ENCODE peak calls at places on chromosomes 1 and 21, in nine cellular contexts. One of them, this sample, is unnamed.

GRCh38 chr1:91790296-91790851 is 95.6 kb downstream of the TGFBR3 start:
- DNase-seq in AG04449: no peak
- DNase-seq in lower lobe of right lung: no peak
- DNase-seq in body of pancreas: no peak
- DNase-seq in fibroblast of the aortic adventitia: no peak
- DNase-seq in cardiac muscle cell: no peak
- DNase-seq in choroid plexus epithelial cell: no peak
- DNase-seq in lower leg skin: no peak
- DNase-seq in suprapubic skin: no peak
- DNase-seq in this sample: no peak

GRCh38 chr1:25033828-25034451 is 103.9 kb upstream of the RUNX3 start:
- DNase-seq in fibroblast of the aortic adventitia: no peak
- DNase-seq in choroid plexus epithelial cell: no peak
- DNase-seq in lower lobe of right lung: peak; percentile 80
- DNase-seq in suprapubic skin: no peak
- DNase-seq in lower leg skin: peak; percentile 28
- DNase-seq in body of pancreas: peak; percentile 72
- DNase-seq in cardiac muscle cell: no peak
- DNase-seq in AG04449: no peak
- DNase-seq in this sample: no peak

GRCh38 chr1:159010398-159010797 is 691 bp downstream of the IFI16 start:
- DNase-seq in AG04449: no peak
- DNase-seq in choroid plexus epithelial cell: no peak
- DNase-seq in suprapubic skin: no peak
- DNase-seq in cardiac muscle cell: no peak
- DNase-seq in lower leg skin: no peak
- DNase-seq in body of pancreas: no peak
- DNase-seq in lower lobe of right lung: no peak
- DNase-seq in fibroblast of the aortic adventitia: no peak
- DNase-seq in this sample: no peak

GRCh38 chr1:2650967-2651645 is 18.3 kb upstream of the MMEL1 start:
- DNase-seq in choroid plexus epithelial cell: no peak
- DNase-seq in lower lobe of right lung: peak; percentile 15
- DNase-seq in suprapubic skin: peak; percentile 40
- DNase-seq in lower leg skin: no peak
- DNase-seq in cardiac muscle cell: no peak
- DNase-seq in body of pancreas: no peak
- DNase-seq in AG04449: no peak
- DNase-seq in fibroblast of the aortic adventitia: no peak
- DNase-seq in this sample: no peak

GRCh38 chr1:183733610-183734219 is 71.2 kb upstream of the RGL1 start:
- DNase-seq in cardiac muscle cell: peak; percentile 55
- DNase-seq in body of pancreas: no peak
- DNase-seq in lower leg skin: no peak
- DNase-seq in fibroblast of the aortic adventitia: peak; percentile 29
- DNase-seq in AG04449: no peak
- DNase-seq in suprapubic skin: no peak
- DNase-seq in lower lobe of right lung: no peak
- DNase-seq in choroid plexus epithelial cell: peak; percentile 32
- DNase-seq in this sample: no peak

GRCh38 chr21:35239811-35240219 is 190.7 kb upstream of the RUNX1 start:
- DNase-seq in body of pancreas: no peak
- DNase-seq in fibroblast of the aortic adventitia: no peak
- DNase-seq in cardiac muscle cell: no peak
- DNase-seq in lower leg skin: no peak
- DNase-seq in choroid plexus epithelial cell: no peak
- DNase-seq in AG04449: no peak
- DNase-seq in suprapubic skin: no peak
- DNase-seq in lower lobe of right lung: no peak
- DNase-seq in this sample: peak; percentile 59

GRCh38 chr1:40818264-40818961 is 34.8 kb downstream of the KCNQ4 start:
- DNase-seq in body of pancreas: peak; percentile 75
- DNase-seq in AG04449: no peak
- DNase-seq in cardiac muscle cell: peak; percentile 69
- DNase-seq in lower leg skin: peak; percentile 49
- DNase-seq in choroid plexus epithelial cell: peak; percentile 19
- DNase-seq in fibroblast of the aortic adventitia: no peak
- DNase-seq in lower lobe of right lung: peak; percentile 82
- DNase-seq in suprapubic skin: peak; percentile 74
- DNase-seq in this sample: peak; percentile 7

GRCh38 chr1:203607169-203607873 is 19.3 kb upstream of the ATP2B4 start:
- DNase-seq in lower lobe of right lung: no peak
- DNase-seq in choroid plexus epithelial cell: peak; percentile 90
- DNase-seq in body of pancreas: peak; percentile 56
- DNase-seq in AG04449: peak; percentile 75
- DNase-seq in fibroblast of the aortic adventitia: peak; percentile 91
- DNase-seq in cardiac muscle cell: no peak
- DNase-seq in lower leg skin: no peak
- DNase-seq in suprapubic skin: no peak
- DNase-seq in this sample: peak; percentile 94

DNA sequence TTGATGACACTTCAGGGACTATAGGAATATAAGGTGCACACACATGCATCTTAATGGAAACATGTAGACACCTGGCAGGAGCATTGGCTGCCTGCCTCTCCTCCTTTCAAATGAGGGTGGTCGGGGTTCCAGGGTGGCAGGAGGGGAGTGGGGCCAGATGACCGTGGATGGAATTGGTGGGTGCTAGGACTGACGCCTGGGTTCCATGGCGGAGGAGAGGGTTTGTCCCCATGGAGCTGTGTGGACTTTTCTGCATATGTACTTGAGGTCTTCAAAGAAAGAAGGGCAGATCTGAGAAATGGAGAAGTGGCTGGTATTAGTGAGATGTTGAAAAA is 7.7 kb downstream of the PRRX1 start:
- DNase-seq in fibroblast of the aortic adventitia: peak; percentile 1
- DNase-seq in choroid plexus epithelial cell: no peak
- DNase-seq in cardiac muscle cell: no peak
- DNase-seq in lower leg skin: no peak
- DNase-seq in AG04449: no peak
- DNase-seq in lower lobe of right lung: no peak
- DNase-seq in body of pancreas: no peak
- DNase-seq in suprapubic skin: no peak
- DNase-seq in this sample: no peak
- TF ChIP-seq CTCF in fibroblast of the aortic adventitia: no peak
- TF ChIP-seq CTCF in choroid plexus epithelial cell: no peak
- TF ChIP-seq CTCF in cardiac muscle cell: no peak
- TF ChIP-seq CTCF in lower leg skin: no peak
- TF ChIP-seq CTCF in AG04449: no peak
- TF ChIP-seq CTCF in lower lobe of right lung: no peak
- TF ChIP-seq CTCF in body of pancreas: no peak
- TF ChIP-seq CTCF in suprapubic skin: no peak
- TF ChIP-seq CTCF in this sample: no peak

GRCh38 chr21:29296452-29296851 is 2.3 kb upstream of the BACH1 start:
- DNase-seq in cardiac muscle cell: no peak
- DNase-seq in suprapubic skin: no peak
- DNase-seq in choroid plexus epithelial cell: no peak
- DNase-seq in AG04449: no peak
- DNase-seq in lower lobe of right lung: no peak
- DNase-seq in fibroblast of the aortic adventitia: no peak
- DNase-seq in body of pancreas: no peak
- DNase-seq in lower leg skin: no peak
- DNase-seq in this sample: no peak

GRCh38 chr21:29298348-29299045 is at the start of gene BACH1:
- DNase-seq in fibroblast of the aortic adventitia: peak; percentile 87
- DNase-seq in AG04449: peak; percentile 52
- DNase-seq in lower lobe of right lung: peak; percentile 95
- DNase-seq in lower leg skin: peak; percentile 82
- DNase-seq in suprapubic skin: peak; percentile 91
- DNase-seq in cardiac muscle cell: peak; percentile 97
- DNase-seq in body of pancreas: peak; percentile 93
- DNase-seq in choroid plexus epithelial cell: peak; percentile 96
- DNase-seq in this sample: peak; percentile 86

GRCh38 chr21:29299906-29300546 is 1.3 kb downstream of the BACH1 start:
- DNase-seq in fibroblast of the aortic adventitia: peak; percentile 95
- DNase-seq in lower lobe of right lung: peak; percentile 79
- DNase-seq in cardiac muscle cell: peak; percentile 70
- DNase-seq in body of pancreas: peak; percentile 73
- DNase-seq in lower leg skin: peak; percentile 64
- DNase-seq in suprapubic skin: no peak
- DNase-seq in choroid plexus epithelial cell: peak; percentile 95
- DNase-seq in AG04449: peak; percentile 82
- DNase-seq in this sample: peak; percentile 100

GRCh38 chr21:29299046-29299905 is 554 bp downstream of the BACH1 start:
- DNase-seq in lower lobe of right lung: peak; percentile 81
- DNase-seq in choroid plexus epithelial cell: peak; percentile 69
- DNase-seq in body of pancreas: peak; percentile 66
- DNase-seq in AG04449: no peak
- DNase-seq in suprapubic skin: peak; percentile 82
- DNase-seq in cardiac muscle cell: peak; percentile 76
- DNase-seq in lower leg skin: peak; percentile 50
- DNase-seq in fibroblast of the aortic adventitia: peak; percentile 69
- DNase-seq in this sample: peak; percentile 55

DNA sequence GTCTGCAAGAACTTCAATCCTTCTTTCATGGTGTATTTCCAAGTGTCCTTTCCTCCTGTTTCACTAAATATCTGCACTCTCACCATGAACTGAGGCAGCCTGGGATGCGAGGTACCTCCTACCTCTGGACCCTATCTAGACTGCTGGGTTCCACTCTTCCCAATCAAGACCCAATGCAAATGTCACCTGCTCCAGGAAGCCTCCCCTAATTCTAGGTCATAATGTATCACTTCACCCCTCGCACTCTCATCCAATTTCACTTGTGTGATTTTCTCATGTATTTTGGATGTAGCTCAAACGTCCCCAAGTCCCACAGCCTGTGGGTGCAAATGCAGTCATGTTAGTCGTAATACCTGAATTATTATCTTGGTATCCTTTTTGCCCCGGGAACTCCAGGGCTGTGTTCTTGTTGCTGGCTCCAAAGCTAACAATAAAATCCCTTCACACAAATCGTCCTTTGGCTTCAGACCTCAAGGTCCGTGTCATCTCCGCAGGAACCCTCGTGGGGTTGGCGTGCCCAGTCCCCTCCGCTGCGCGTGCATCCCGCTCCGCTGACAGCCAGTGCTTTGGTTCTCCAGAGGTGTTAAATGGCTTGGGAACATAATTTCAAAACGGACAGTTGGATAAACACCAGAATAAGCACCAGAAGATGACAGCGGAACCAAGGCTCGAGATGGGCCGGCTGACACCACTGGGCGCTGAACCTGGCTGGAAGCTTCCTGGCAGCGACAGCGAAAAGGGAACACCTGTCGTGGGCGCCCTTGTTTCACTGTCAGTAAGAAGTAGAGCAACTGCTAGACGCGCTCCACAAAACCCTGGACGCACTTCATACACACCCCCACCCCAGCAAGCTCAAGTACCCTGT is 1.0 kb upstream of the BACH1 start:
- DNase-seq in suprapubic skin: no peak
- DNase-seq in lower leg skin: no peak
- DNase-seq in AG04449: no peak
- DNase-seq in cardiac muscle cell: no peak
- DNase-seq in lower lobe of right lung: no peak
- DNase-seq in body of pancreas: no peak
- DNase-seq in choroid plexus epithelial cell: no peak
- DNase-seq in fibroblast of the aortic adventitia: no peak
- DNase-seq in this sample: no peak
- H3K4me3 ChIP-seq in suprapubic skin: peak overlapping the region; percentile 83
- H3K4me3 ChIP-seq in lower leg skin: peak overlapping the region; percentile 14
- H3K4me3 ChIP-seq in AG04449: peak overlapping the region; percentile 96
- H3K4me3 ChIP-seq in cardiac muscle cell: peak overlapping the region; percentile 69
- H3K4me3 ChIP-seq in lower lobe of right lung: peak overlapping the region; percentile 81
- H3K4me3 ChIP-seq in body of pancreas: peak overlapping the region; percentile 87
- H3K4me3 ChIP-seq in choroid plexus epithelial cell: peak overlapping the region; percentile 56
- H3K4me3 ChIP-seq in fibroblast of the aortic adventitia: peak overlapping the region; percentile 63
- H3K4me3 ChIP-seq in this sample: peak overlapping the region; percentile 43

GRCh38 chr1:197695961-197696360 is 79.3 kb downstream of the DENND1B start:
- DNase-seq in choroid plexus epithelial cell: peak; percentile 49
- DNase-seq in fibroblast of the aortic adventitia: peak; percentile 50
- DNase-seq in body of pancreas: no peak
- DNase-seq in suprapubic skin: no peak
- DNase-seq in lower leg skin: no peak
- DNase-seq in lower lobe of right lung: no peak
- DNase-seq in cardiac muscle cell: no peak
- DNase-seq in AG04449: no peak
- DNase-seq in this sample: peak; percentile 10

GRCh38 chr1:197691816-197692215 is 83.5 kb downstream of the DENND1B start:
- DNase-seq in choroid plexus epithelial cell: no peak
- DNase-seq in body of pancreas: no peak
- DNase-seq in lower leg skin: no peak
- DNase-seq in AG04449: no peak
- DNase-seq in fibroblast of the aortic adventitia: no peak
- DNase-seq in cardiac muscle cell: no peak
- DNase-seq in lower lobe of right lung: no peak
- DNase-seq in suprapubic skin: no peak
- DNase-seq in this sample: no peak

GRCh38 chr1:197690074-197690473 is 85.2 kb downstream of the DENND1B start:
- DNase-seq in lower lobe of right lung: no peak
- DNase-seq in AG04449: no peak
- DNase-seq in body of pancreas: no peak
- DNase-seq in suprapubic skin: no peak
- DNase-seq in cardiac muscle cell: no peak
- DNase-seq in fibroblast of the aortic adventitia: no peak
- DNase-seq in choroid plexus epithelial cell: no peak
- DNase-seq in lower leg skin: no peak
- DNase-seq in this sample: no peak

GRCh38 chr1:197696372-197696771 is 78.9 kb downstream of the DENND1B start:
- DNase-seq in fibroblast of the aortic adventitia: peak; percentile 51
- DNase-seq in suprapubic skin: no peak
- DNase-seq in choroid plexus epithelial cell: peak; percentile 57
- DNase-seq in AG04449: no peak
- DNase-seq in lower lobe of right lung: no peak
- DNase-seq in lower leg skin: no peak
- DNase-seq in body of pancreas: no peak
- DNase-seq in cardiac muscle cell: no peak
- DNase-seq in this sample: peak; percentile 11

GRCh38 chr1:197692965-197693364 is 82.3 kb downstream of the DENND1B start:
- DNase-seq in lower lobe of right lung: no peak
- DNase-seq in lower leg skin: no peak
- DNase-seq in cardiac muscle cell: no peak
- DNase-seq in fibroblast of the aortic adventitia: peak; percentile 53
- DNase-seq in AG04449: no peak
- DNase-seq in choroid plexus epithelial cell: peak; percentile 54
- DNase-seq in body of pancreas: no peak
- DNase-seq in suprapubic skin: no peak
- DNase-seq in this sample: peak; percentile 44
- TF ChIP-seq CTCF in lower lobe of right lung: no peak
- TF ChIP-seq CTCF in lower leg skin: no peak
- TF ChIP-seq CTCF in cardiac muscle cell: peak; percentile 31
- TF ChIP-seq CTCF in fibroblast of the aortic adventitia: peak; percentile 39
- TF ChIP-seq CTCF in AG04449: peak; percentile 23
- TF ChIP-seq CTCF in choroid plexus epithelial cell: peak; percentile 36
- TF ChIP-seq CTCF in body of pancreas: no peak
- TF ChIP-seq CTCF in suprapubic skin: no peak
- TF ChIP-seq CTCF in this sample: peak; percentile 28

GRCh38 chr1:35574655-35575400 is 1.7 kb downstream of the TFAP2E start:
- DNase-seq in choroid plexus epithelial cell: no peak
- DNase-seq in suprapubic skin: peak; percentile 49
- DNase-seq in fibroblast of the aortic adventitia: no peak
- DNase-seq in AG04449: no peak
- DNase-seq in lower lobe of right lung: no peak
- DNase-seq in body of pancreas: no peak
- DNase-seq in cardiac muscle cell: no peak
- DNase-seq in lower leg skin: no peak
- DNase-seq in this sample: no peak

GRCh38 chr1:35571263-35571662 is 1.9 kb upstream of the TFAP2E start:
- DNase-seq in cardiac muscle cell: no peak
- DNase-seq in lower lobe of right lung: no peak
- DNase-seq in body of pancreas: no peak
- DNase-seq in choroid plexus epithelial cell: no peak
- DNase-seq in lower leg skin: no peak
- DNase-seq in AG04449: no peak
- DNase-seq in suprapubic skin: peak; percentile 46
- DNase-seq in fibroblast of the aortic adventitia: no peak
- DNase-seq in this sample: no peak

GRCh38 chr1:35572296-35572695 is 818 bp upstream of the TFAP2E start:
- DNase-seq in AG04449: no peak
- DNase-seq in lower leg skin: no peak
- DNase-seq in choroid plexus epithelial cell: no peak
- DNase-seq in lower lobe of right lung: no peak
- DNase-seq in suprapubic skin: no peak
- DNase-seq in body of pancreas: no peak
- DNase-seq in cardiac muscle cell: no peak
- DNase-seq in fibroblast of the aortic adventitia: no peak
- DNase-seq in this sample: no peak

GRCh38 chr1:35573776-35574654 is 901 bp downstream of the TFAP2E start:
- DNase-seq in cardiac muscle cell: no peak
- DNase-seq in suprapubic skin: peak; percentile 68
- DNase-seq in lower lobe of right lung: no peak
- DNase-seq in fibroblast of the aortic adventitia: no peak
- DNase-seq in body of pancreas: no peak
- DNase-seq in AG04449: no peak
- DNase-seq in lower leg skin: no peak
- DNase-seq in choroid plexus epithelial cell: no peak
- DNase-seq in this sample: no peak

GRCh38 chr1:35573198-35573775 is at the start of gene TFAP2E:
- DNase-seq in cardiac muscle cell: peak; percentile 54
- DNase-seq in choroid plexus epithelial cell: no peak
- DNase-seq in lower lobe of right lung: peak; percentile 82
- DNase-seq in fibroblast of the aortic adventitia: no peak
- DNase-seq in suprapubic skin: peak; percentile 65
- DNase-seq in AG04449: no peak
- DNase-seq in body of pancreas: peak; percentile 66
- DNase-seq in lower leg skin: no peak
- DNase-seq in this sample: peak; percentile 20
- H3K4me3 ChIP-seq in cardiac muscle cell: peak within 1 kb of the TSS; percentile 27
- H3K4me3 ChIP-seq in choroid plexus epithelial cell: peak within 1 kb of the TSS; percentile 60
- H3K4me3 ChIP-seq in lower lobe of right lung: peak within 1 kb of the TSS; percentile 63
- H3K4me3 ChIP-seq in fibroblast of the aortic adventitia: peak within 1 kb of the TSS; percentile 56
- H3K4me3 ChIP-seq in suprapubic skin: peak within 1 kb of the TSS; percentile 57
- H3K4me3 ChIP-seq in AG04449: peak within 1 kb of the TSS; percentile 61
- H3K4me3 ChIP-seq in body of pancreas: peak within 1 kb of the TSS; percentile 45
- H3K4me3 ChIP-seq in lower leg skin: peak within 1 kb of the TSS; percentile 47
- H3K4me3 ChIP-seq in this sample: peak within 1 kb of the TSS; percentile 47